ENCODE peak calls at places on chromosome 7, in nine cellular contexts. F is A549, C is cardiac fibroblast, Y is nephron progenitor cell, U is stomach, R is MCF 10A, H is dorsolateral prefrontal cortex, M is fibroblast of the aortic adventitia, W is B cell. D is an unnamed sample.
A peak's percentile ranks its signal among the peaks of the same experiment; 100 is the strongest.

GRCh38 chr7:42254217-42254616 is 17.2 kb upstream of the GLI3 start:
- DNase-seq in F (no peak), C (peak; percentile 75), Y (no peak), U (no peak), R (peak; percentile 84), H (no peak), M (peak; percentile 49), W (no peak), D (no peak)

GRCh38 chr7:108234981-108235450 is 104.9 kb upstream of the LAMB4 start:
- DNase-seq in F (no peak), C (no peak), Y (no peak), U (no peak), R (no peak), H (no peak), M (peak; percentile 57), W (no peak), D (no peak)

GRCh38 chr7:27453702-27454405 is 208.8 kb downstream of the HIBADH start:
- DNase-seq in F (no peak), C (peak; percentile 66), Y (no peak), U (no peak), R (no peak), H (no peak), M (peak; percentile 11), W (no peak), D (no peak)

GRCh38 chr7:80681272-80681885 is 42.9 kb downstream of the CD36 start:
- DNase-seq in F (peak; percentile 46), C (peak; percentile 53), Y (no peak), U (no peak), R (peak; percentile 58), H (no peak), M (peak; percentile 50), W (no peak), D (no peak)

GRCh38 chr7:157436763-157437480 is 100.1 kb downstream of the DNAJB6 start:
- DNase-seq in F (no peak), C (no peak), Y (no peak), U (no peak), R (no peak), H (no peak), M (no peak), W (no peak), D (no peak)

GRCh38 chr7:102230593-102230992 is 56.1 kb upstream of the SH2B2 start:
- DNase-seq in F (no peak), C (peak; percentile 37), Y (no peak), U (no peak), R (peak; percentile 19), H (no peak), M (peak; percentile 28), W (no peak), D (no peak)

GRCh38 chr7:43906327-43907010 is at the start of gene URGCP:
- DNase-seq in F (peak; percentile 62), C (peak; percentile 48), Y (peak; percentile 76), U (peak; percentile 58), R (peak; percentile 40), H (peak; percentile 74), M (peak; percentile 17), W (peak; percentile 43), D (peak; percentile 66)

GRCh38 chr7:88230646-88231045 is 10.8 kb upstream of the SRI start:
- DNase-seq in F (no peak), C (no peak), Y (no peak), U (no peak), R (no peak), H (no peak), M (no peak), W (no peak), D (no peak)

GRCh38 chr7:100965723-100966541 is 3.4 kb upstream of the MUC12 start:
- DNase-seq in F (peak; percentile 98), C (peak; percentile 59), Y (peak; percentile 100), U (peak; percentile 76), R (peak; percentile 58), H (peak; percentile 72), M (peak; percentile 17), W (no peak), D (peak; percentile 100)

GRCh38 chr7:100967292-100967863 is 2.0 kb upstream of the MUC12 start:
- DNase-seq in F (no peak), C (no peak), Y (no peak), U (no peak), R (peak; percentile 8), H (no peak), M (no peak), W (no peak), D (no peak)

GRCh38 chr7:100968031-100968430 is 1.3 kb upstream of the MUC12 start:
- DNase-seq in F (no peak), C (no peak), Y (no peak), U (no peak), R (no peak), H (no peak), M (no peak), W (no peak), D (no peak)

GRCh38 chr7:100965051-100965722 is 4.2 kb upstream of the MUC12 start:
- DNase-seq in F (no peak), C (no peak), Y (no peak), U (no peak), R (no peak), H (no peak), M (no peak), W (no peak), D (peak; percentile 47)

DNA sequence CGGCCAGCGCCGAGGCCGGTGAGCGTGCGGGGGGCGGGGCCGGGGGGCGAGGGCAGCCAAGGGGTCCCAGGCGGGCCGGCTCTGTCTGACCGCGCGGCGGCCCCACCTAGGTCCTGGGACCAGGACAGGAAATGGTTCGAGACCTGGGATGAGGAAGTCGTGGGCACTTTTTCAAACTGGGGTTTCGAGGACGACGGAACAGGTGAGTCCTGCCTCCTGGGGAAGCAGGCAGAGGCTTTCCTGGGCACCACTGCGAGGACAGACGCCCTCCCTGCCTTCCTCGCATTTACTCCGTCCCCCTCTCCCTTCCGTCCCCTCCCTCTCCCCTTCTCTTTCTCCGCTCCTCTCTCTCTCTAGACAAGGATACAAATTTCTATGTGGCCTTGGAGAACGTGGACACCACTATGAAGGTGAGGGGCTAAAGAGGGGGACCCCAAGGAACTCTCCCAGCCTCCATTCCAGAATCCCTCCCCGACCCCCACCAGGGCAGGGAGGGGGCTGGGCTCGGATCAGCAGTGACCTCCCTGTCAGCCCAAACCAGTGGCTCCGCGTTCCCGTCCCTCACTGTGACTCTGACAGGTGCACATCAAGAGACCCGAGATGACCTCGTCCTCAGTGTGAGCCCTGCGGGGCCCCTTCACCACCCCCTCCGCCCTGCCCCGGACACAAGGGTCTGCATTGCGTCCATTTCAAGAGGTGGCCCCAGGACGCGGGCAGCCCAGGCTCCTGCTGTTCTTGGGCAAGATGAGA is 2.6 kb upstream of the MUC12 start:
- DNase-seq in F (no peak), C (no peak), Y (no peak), U (no peak), R (no peak), H (no peak), M (no peak), W (no peak), D (peak; percentile 39)
- TF ChIP-seq CTCF in F (peak; percentile 27), C (no peak), Y (no peak), U (no peak), R (no peak), H (no peak), M (no peak), W (peak; percentile 16), D (peak; percentile 54)

GRCh38 chr7:45573199-45573598 is 969 bp upstream of the ADCY1 start:
- DNase-seq in F (no peak), C (no peak), Y (no peak), U (no peak), R (no peak), H (no peak), M (no peak), W (no peak), D (no peak)

GRCh38 chr7:45576249-45576929 is 2.2 kb downstream of the ADCY1 start:
- DNase-seq in F (no peak), C (peak; percentile 37), Y (no peak), U (no peak), R (no peak), H (no peak), M (peak; percentile 2), W (no peak), D (no peak)

GRCh38 chr7:45575501-45576248 is 1.5 kb downstream of the ADCY1 start:
- DNase-seq in F (no peak), C (no peak), Y (no peak), U (no peak), R (no peak), H (no peak), M (no peak), W (no peak), D (no peak)

GRCh38 chr7:45573636-45574470 is at the start of gene ADCY1:
- DNase-seq in F (peak; percentile 66), C (no peak), Y (peak; percentile 79), U (no peak), R (no peak), H (no peak), M (no peak), W (no peak), D (peak; percentile 75)

GRCh38 chr7:45574521-45575500 is 643 bp downstream of the ADCY1 start:
- DNase-seq in F (peak; percentile 50), C (peak; percentile 54), Y (peak; percentile 77), U (peak; percentile 29), R (peak; percentile 16), H (no peak), M (peak; percentile 19), W (no peak), D (peak; percentile 78)
- TF ChIP-seq CTCF in F (peak; percentile 10), C (no peak), Y (no peak), U (no peak), R (no peak), H (no peak), M (peak; percentile 37), W (no peak), D (no peak)

DNA sequence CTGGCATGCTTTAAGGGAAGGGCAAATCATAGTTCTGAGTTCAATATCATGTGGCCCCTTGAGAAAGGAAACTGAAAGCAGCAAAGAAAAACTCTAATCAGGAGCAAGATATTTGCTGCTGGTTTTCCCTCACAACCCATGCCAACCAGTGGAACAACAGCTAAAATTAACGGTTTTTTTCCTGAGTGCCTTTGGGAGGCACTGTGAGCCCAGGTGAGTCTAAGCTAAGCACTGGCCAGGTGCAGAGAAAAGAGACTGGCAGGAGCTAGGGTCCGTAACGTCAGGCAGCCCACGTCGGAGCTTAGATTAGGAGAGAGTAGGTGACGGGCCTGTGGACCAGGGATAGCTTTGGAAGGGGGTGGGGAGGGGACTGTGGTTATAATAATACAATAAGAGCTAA is 97.7 kb upstream of the PALS2 start:
- DNase-seq in F (no peak), C (no peak), Y (no peak), U (no peak), R (no peak), H (no peak), M (no peak), W (no peak), D (no peak)
- TF ChIP-seq CTCF in F (no peak), C (no peak), Y (no peak), U (no peak), R (no peak), H (no peak), M (no peak), W (no peak), D (no peak)

GRCh38 chr7:151157645-151158329 is 9.7 kb downstream of the GBX1 start:
- DNase-seq in F (peak; percentile 52), C (no peak), Y (no peak), U (no peak), R (peak; percentile 28), H (no peak), M (no peak), W (no peak), D (no peak)

GRCh38 chr7:151148319-151149259 is 18.9 kb downstream of the GBX1 start:
- DNase-seq in F (no peak), C (no peak), Y (no peak), U (peak; percentile 18), R (no peak), H (peak; percentile 17), M (no peak), W (no peak), D (no peak)

GRCh38 chr7:151150388-151150787 is 17.1 kb downstream of the GBX1 start:
- DNase-seq in F (no peak), C (no peak), Y (no peak), U (peak; percentile 22), R (no peak), H (no peak), M (no peak), W (no peak), D (no peak)

DNA sequence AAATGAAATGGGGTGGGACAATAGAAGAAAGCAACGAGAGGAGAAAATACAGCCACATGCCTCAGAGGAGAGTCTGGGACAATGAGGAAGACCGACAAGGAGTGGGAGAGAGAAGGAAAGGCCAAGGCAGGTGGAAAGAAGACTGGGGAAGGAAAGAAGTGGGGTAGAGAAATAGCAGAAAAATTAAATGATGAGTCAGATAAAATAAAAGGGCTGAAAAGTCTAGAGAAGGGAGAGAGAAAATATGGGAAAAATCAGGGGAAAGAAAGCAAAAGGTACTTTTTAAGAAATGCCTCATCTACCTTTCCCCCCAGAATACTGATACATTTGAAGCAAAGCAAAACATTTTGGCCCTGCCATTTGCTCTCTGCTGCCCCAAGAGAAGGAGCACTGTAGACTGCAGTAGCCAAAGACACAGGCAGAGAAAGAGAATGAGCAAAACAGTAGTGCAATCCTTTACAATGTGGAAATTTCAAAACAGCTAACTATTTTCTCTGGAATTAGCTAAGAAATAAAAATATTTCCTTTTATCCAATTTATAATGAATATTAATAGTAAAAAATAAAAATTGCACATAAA is 14.5 kb downstream of the GBX1 start:
- DNase-seq in F (no peak), C (no peak), Y (no peak), U (no peak), R (no peak), H (no peak), M (no peak), W (no peak), D (no peak)
- TF ChIP-seq CTCF in F (no peak), C (peak; percentile 34), Y (no peak), U (no peak), R (no peak), H (peak; percentile 26), M (peak; percentile 38), W (no peak), D (no peak)